ENCODE peak calls at places on chromosomes 11 and 22, in ten cellular contexts. One of them, this sample, is unnamed.

GRCh38 chr22:27431896-27432295 is 369.7 kb downstream of the MN1 start:
- DNase-seq in esophagus squamous epithelium: no peak
- DNase-seq in A549: peak
- DNase-seq in K562: no peak
- DNase-seq in IMR-90: peak
- DNase-seq in spleen: no peak
- DNase-seq in adrenal gland: no peak
- DNase-seq in gastrocnemius medialis: no peak
- DNase-seq in NB4: no peak
- DNase-seq in transverse colon: no peak
- DNase-seq in this sample: no peak

GRCh38 chr22:31577711-31578110 is 81.4 kb downstream of the SFI1 start:
- DNase-seq in esophagus squamous epithelium: no peak
- DNase-seq in A549: no peak
- DNase-seq in K562: no peak
- DNase-seq in IMR-90: no peak
- DNase-seq in spleen: no peak
- DNase-seq in adrenal gland: no peak
- DNase-seq in gastrocnemius medialis: no peak
- DNase-seq in NB4: no peak
- DNase-seq in transverse colon: no peak
- DNase-seq in this sample: no peak

GRCh38 chr22:24118689-24119384 is 62.5 kb upstream of the SUSD2 start:
- DNase-seq in esophagus squamous epithelium: no peak
- DNase-seq in A549: no peak
- DNase-seq in K562: no peak
- DNase-seq in IMR-90: no peak
- DNase-seq in spleen: no peak
- DNase-seq in adrenal gland: no peak
- DNase-seq in gastrocnemius medialis: no peak
- DNase-seq in NB4: no peak
- DNase-seq in transverse colon: no peak
- DNase-seq in this sample: no peak

GRCh38 chr11:44926036-44926435 is 24.6 kb downstream of the TP53I11 start:
- DNase-seq in esophagus squamous epithelium: no peak
- DNase-seq in A549: no peak
- DNase-seq in K562: no peak
- DNase-seq in IMR-90: no peak
- DNase-seq in spleen: no peak
- DNase-seq in adrenal gland: no peak
- DNase-seq in gastrocnemius medialis: no peak
- DNase-seq in NB4: no peak
- DNase-seq in transverse colon: no peak
- DNase-seq in this sample: no peak

GRCh38 chr11:96293583-96293982 is 49.4 kb downstream of the MAML2 start:
- DNase-seq in esophagus squamous epithelium: no peak
- DNase-seq in A549: no peak
- DNase-seq in K562: no peak
- DNase-seq in IMR-90: no peak
- DNase-seq in spleen: no peak
- DNase-seq in adrenal gland: no peak
- DNase-seq in gastrocnemius medialis: no peak
- DNase-seq in NB4: peak
- DNase-seq in transverse colon: no peak
- DNase-seq in this sample: no peak

GRCh38 chr22:29879738-29880137 is 3.2 kb upstream of the MTMR3 start:
- DNase-seq in esophagus squamous epithelium: no peak
- DNase-seq in A549: peak
- DNase-seq in K562: peak
- DNase-seq in IMR-90: no peak
- DNase-seq in spleen: no peak
- DNase-seq in adrenal gland: no peak
- DNase-seq in gastrocnemius medialis: no peak
- DNase-seq in NB4: peak
- DNase-seq in transverse colon: no peak
- DNase-seq in this sample: peak

GRCh38 chr11:105693075-105693474 is 83.2 kb downstream of the GRIA4 start:
- DNase-seq in esophagus squamous epithelium: no peak
- DNase-seq in A549: no peak
- DNase-seq in K562: no peak
- DNase-seq in IMR-90: no peak
- DNase-seq in spleen: no peak
- DNase-seq in adrenal gland: no peak
- DNase-seq in gastrocnemius medialis: no peak
- DNase-seq in NB4: no peak
- DNase-seq in transverse colon: no peak
- DNase-seq in this sample: peak

GRCh38 chr11:128493570-128493965 is 93.8 kb downstream of the ETS1 start:
- DNase-seq in esophagus squamous epithelium: no peak
- DNase-seq in A549: no peak
- DNase-seq in K562: no peak
- DNase-seq in IMR-90: peak
- DNase-seq in spleen: no peak
- DNase-seq in adrenal gland: no peak
- DNase-seq in gastrocnemius medialis: no peak
- DNase-seq in NB4: no peak
- DNase-seq in transverse colon: no peak
- DNase-seq in this sample: no peak

GRCh38 chr11:113142508-113142907 is 171.9 kb upstream of the TTC12 start:
- DNase-seq in esophagus squamous epithelium: no peak
- DNase-seq in A549: no peak
- DNase-seq in K562: no peak
- DNase-seq in IMR-90: no peak
- DNase-seq in spleen: no peak
- DNase-seq in adrenal gland: no peak
- DNase-seq in gastrocnemius medialis: no peak
- DNase-seq in NB4: no peak
- DNase-seq in transverse colon: no peak
- DNase-seq in this sample: no peak

GRCh38 chr11:26078217-26078821 is 253.6 kb upstream of the ANO3 start:
- DNase-seq in esophagus squamous epithelium: no peak
- DNase-seq in A549: no peak
- DNase-seq in K562: no peak
- DNase-seq in IMR-90: peak
- DNase-seq in spleen: no peak
- DNase-seq in adrenal gland: no peak
- DNase-seq in gastrocnemius medialis: no peak
- DNase-seq in NB4: no peak
- DNase-seq in transverse colon: no peak
- DNase-seq in this sample: no peak

GRCh38 chr11:2837651-2838050 is 47.9 kb downstream of the CDKN1C start:
- DNase-seq in esophagus squamous epithelium: no peak
- DNase-seq in A549: no peak
- DNase-seq in K562: no peak
- DNase-seq in IMR-90: no peak
- DNase-seq in spleen: no peak
- DNase-seq in adrenal gland: no peak
- DNase-seq in gastrocnemius medialis: no peak
- DNase-seq in NB4: no peak
- DNase-seq in transverse colon: no peak
- DNase-seq in this sample: no peak

DNA sequence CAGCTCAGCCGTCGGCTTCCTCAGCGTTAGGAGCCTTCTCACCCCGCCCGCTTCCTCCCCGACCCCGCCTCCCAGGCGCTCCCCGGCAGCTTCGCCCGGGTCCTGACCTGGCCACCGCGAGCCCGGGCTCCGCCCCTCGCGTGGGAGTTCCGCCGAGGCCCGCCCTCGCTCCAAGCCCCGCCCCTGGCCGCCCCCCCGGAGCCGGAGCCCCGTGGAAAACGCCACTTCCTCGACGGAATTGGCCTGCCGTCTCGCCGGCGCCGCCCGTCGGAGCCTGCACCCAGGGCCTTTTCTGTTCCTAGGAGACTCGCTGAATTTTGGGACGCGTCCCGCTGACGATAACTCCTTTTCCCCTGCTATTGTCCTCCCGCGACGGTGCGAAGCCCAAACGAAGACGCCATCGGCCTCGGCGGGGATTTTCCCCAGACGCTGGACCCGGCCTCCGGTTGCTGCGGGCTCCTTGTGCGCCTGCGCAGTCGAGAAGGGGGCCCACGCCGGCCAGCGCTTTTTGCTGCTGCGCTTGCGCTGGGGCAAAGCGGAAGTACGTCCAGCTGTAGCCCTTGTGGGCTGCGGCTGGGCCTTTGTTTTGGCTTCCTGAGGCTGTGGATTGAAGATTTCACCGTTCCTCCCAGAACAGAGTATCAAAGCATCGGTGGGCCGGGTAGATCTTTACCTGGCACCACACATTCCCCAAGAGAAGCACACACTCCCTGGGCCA is 10.0 kb downstream of the RELA start:
- DNase-seq in esophagus squamous epithelium: no peak
- DNase-seq in A549: peak
- DNase-seq in K562: peak
- DNase-seq in IMR-90: peak
- DNase-seq in spleen: peak
- DNase-seq in adrenal gland: peak
- DNase-seq in gastrocnemius medialis: peak
- DNase-seq in NB4: peak
- DNase-seq in transverse colon: peak
- DNase-seq in this sample: peak
- TF ChIP-seq POLR2A in esophagus squamous epithelium: peak
- TF ChIP-seq POLR2A in A549: peak
- TF ChIP-seq POLR2A in K562: peak
- TF ChIP-seq POLR2A in IMR-90: peak
- TF ChIP-seq POLR2A in spleen: peak
- TF ChIP-seq POLR2A in adrenal gland: peak
- TF ChIP-seq POLR2A in gastrocnemius medialis: peak
- TF ChIP-seq POLR2A in NB4: peak
- TF ChIP-seq POLR2A in transverse colon: peak
- TF ChIP-seq POLR2A in this sample: peak

GRCh38 chr11:66055021-66055420 is 2.9 kb downstream of the SF3B2 start:
- DNase-seq in esophagus squamous epithelium: no peak
- DNase-seq in A549: no peak
- DNase-seq in K562: no peak
- DNase-seq in IMR-90: no peak
- DNase-seq in spleen: peak
- DNase-seq in adrenal gland: no peak
- DNase-seq in gastrocnemius medialis: no peak
- DNase-seq in NB4: no peak
- DNase-seq in transverse colon: no peak
- DNase-seq in this sample: no peak

GRCh38 chr11:66051371-66051765 is 796 bp upstream of the SF3B2 start:
- DNase-seq in esophagus squamous epithelium: no peak
- DNase-seq in A549: no peak
- DNase-seq in K562: no peak
- DNase-seq in IMR-90: no peak
- DNase-seq in spleen: peak
- DNase-seq in adrenal gland: no peak
- DNase-seq in gastrocnemius medialis: no peak
- DNase-seq in NB4: no peak
- DNase-seq in transverse colon: no peak
- DNase-seq in this sample: no peak

GRCh38 chr11:66052664-66052982 is 459 bp downstream of the SF3B2 start:
- DNase-seq in esophagus squamous epithelium: no peak
- DNase-seq in A549: no peak
- DNase-seq in K562: no peak
- DNase-seq in IMR-90: no peak
- DNase-seq in spleen: no peak
- DNase-seq in adrenal gland: no peak
- DNase-seq in gastrocnemius medialis: no peak
- DNase-seq in NB4: no peak
- DNase-seq in transverse colon: no peak
- DNase-seq in this sample: no peak

GRCh38 chr11:66050581-66051231 is 1.5 kb upstream of the SF3B2 start:
- DNase-seq in esophagus squamous epithelium: no peak
- DNase-seq in A549: no peak
- DNase-seq in K562: no peak
- DNase-seq in IMR-90: no peak
- DNase-seq in spleen: peak
- DNase-seq in adrenal gland: no peak
- DNase-seq in gastrocnemius medialis: no peak
- DNase-seq in NB4: no peak
- DNase-seq in transverse colon: no peak
- DNase-seq in this sample: no peak

GRCh38 chr11:66051766-66052663 is at the start of gene SF3B2:
- DNase-seq in esophagus squamous epithelium: peak
- DNase-seq in A549: peak
- DNase-seq in K562: peak
- DNase-seq in IMR-90: peak
- DNase-seq in spleen: peak
- DNase-seq in adrenal gland: peak
- DNase-seq in gastrocnemius medialis: peak
- DNase-seq in NB4: peak
- DNase-seq in transverse colon: peak
- DNase-seq in this sample: peak
- TF ChIP-seq POLR2A in esophagus squamous epithelium: peak
- TF ChIP-seq POLR2A in A549: peak
- TF ChIP-seq POLR2A in K562: peak
- TF ChIP-seq POLR2A in IMR-90: peak
- TF ChIP-seq POLR2A in spleen: peak
- TF ChIP-seq POLR2A in adrenal gland: peak
- TF ChIP-seq POLR2A in gastrocnemius medialis: peak
- TF ChIP-seq POLR2A in NB4: peak
- TF ChIP-seq POLR2A in transverse colon: peak
- TF ChIP-seq POLR2A in this sample: peak

DNA sequence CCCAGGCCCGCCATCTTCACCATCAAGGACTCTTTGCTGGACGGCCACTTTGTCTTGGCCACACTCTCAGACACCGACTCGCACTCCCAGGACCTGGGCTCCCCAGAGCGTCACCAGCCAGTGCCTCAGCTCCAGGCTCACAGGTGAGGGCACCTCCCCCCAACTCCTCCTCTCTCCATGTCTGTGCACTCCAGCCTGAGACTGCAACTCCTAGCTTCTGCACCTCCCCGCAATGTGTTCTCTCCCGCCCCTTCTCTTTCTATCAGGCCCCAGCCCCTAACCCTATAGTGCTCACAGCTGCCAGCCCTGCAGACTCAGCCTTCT is 4.4 kb downstream of the RAD9A start:
- DNase-seq in esophagus squamous epithelium: no peak
- DNase-seq in A549: no peak
- DNase-seq in K562: no peak
- DNase-seq in IMR-90: no peak
- DNase-seq in spleen: no peak
- DNase-seq in adrenal gland: no peak
- DNase-seq in gastrocnemius medialis: no peak
- DNase-seq in NB4: no peak
- DNase-seq in transverse colon: no peak
- DNase-seq in this sample: no peak
- TF ChIP-seq POLR2A in esophagus squamous epithelium: no peak
- TF ChIP-seq POLR2A in A549: no peak
- TF ChIP-seq POLR2A in K562: no peak
- TF ChIP-seq POLR2A in IMR-90: no peak
- TF ChIP-seq POLR2A in spleen: no peak
- TF ChIP-seq POLR2A in adrenal gland: no peak
- TF ChIP-seq POLR2A in gastrocnemius medialis: no peak
- TF ChIP-seq POLR2A in NB4: no peak
- TF ChIP-seq POLR2A in transverse colon: no peak
- TF ChIP-seq POLR2A in this sample: no peak

DNA sequence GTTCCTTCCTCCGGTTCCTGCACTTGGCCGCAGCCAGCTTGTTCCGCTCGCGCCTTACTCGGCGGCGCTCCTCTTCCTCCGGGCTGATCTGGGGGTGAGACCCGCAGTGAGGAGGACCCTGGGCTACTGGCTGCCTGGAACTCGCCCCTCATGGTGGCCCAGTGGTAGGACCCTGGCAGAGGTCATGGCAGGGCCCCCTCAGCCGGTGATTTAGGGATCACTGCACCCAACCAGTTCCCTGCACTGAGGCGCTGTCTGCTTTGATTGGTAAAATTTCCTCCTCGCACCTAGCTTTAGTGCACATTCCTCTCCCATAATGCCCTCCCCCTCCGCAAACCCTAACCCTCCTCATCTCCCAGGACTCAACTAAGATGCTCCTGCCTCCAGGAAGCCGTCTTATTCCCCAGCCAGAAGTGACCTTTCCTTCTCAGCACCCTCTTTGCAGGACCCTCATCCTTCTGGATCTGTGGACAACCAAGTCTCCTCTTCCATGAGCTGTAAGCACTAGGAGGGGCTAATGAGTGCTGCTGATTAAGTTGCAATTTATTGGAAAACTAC is 3.6 kb downstream of the CCDC85B start:
- DNase-seq in esophagus squamous epithelium: no peak
- DNase-seq in A549: no peak
- DNase-seq in K562: no peak
- DNase-seq in IMR-90: no peak
- DNase-seq in spleen: peak
- DNase-seq in adrenal gland: no peak
- DNase-seq in gastrocnemius medialis: no peak
- DNase-seq in NB4: no peak
- DNase-seq in transverse colon: no peak
- DNase-seq in this sample: no peak
- TF ChIP-seq POLR2A in esophagus squamous epithelium: peak
- TF ChIP-seq POLR2A in A549: no peak
- TF ChIP-seq POLR2A in K562: peak
- TF ChIP-seq POLR2A in IMR-90: peak
- TF ChIP-seq POLR2A in spleen: no peak
- TF ChIP-seq POLR2A in adrenal gland: no peak
- TF ChIP-seq POLR2A in gastrocnemius medialis: no peak
- TF ChIP-seq POLR2A in NB4: no peak
- TF ChIP-seq POLR2A in transverse colon: no peak
- TF ChIP-seq POLR2A in this sample: no peak